ENCODE peak calls at places on chromosomes 6 and 20, in five cellular contexts. S, T, H, X and Y are unnamed samples.

GRCh38 chr6:83708970-83709747 is at the start of gene SNAP91:
- DNase-seq in S (no peak), X (no peak), H (peak; percentile 27), T (peak; percentile 29), Y (no peak)

GRCh38 chr6:7165002-7165735 is 57.4 kb downstream of the RREB1 start:
- DNase-seq in H (no peak), S (peak; percentile 61), T (no peak), X (no peak), Y (no peak)

GRCh38 chr20:62808211-62808865 is 3.7 kb downstream of the OGFR start:
- DNase-seq in X (peak; percentile 71), S (peak; percentile 61), H (peak; percentile 72), T (peak; percentile 77), Y (peak; percentile 68)

GRCh38 chr20:4457566-4458543 is 263.9 kb upstream of the PRND start:
- DNase-seq in T (no peak), S (no peak), X (no peak), H (no peak), Y (peak; percentile 84)

GRCh38 chr6:160032538-160032937 is 63.7 kb downstream of the IGF2R start:
- DNase-seq in X (no peak), S (no peak), H (no peak), T (no peak), Y (no peak)

GRCh38 chr20:11728937-11729336 is 188.8 kb upstream of the BTBD3 start:
- DNase-seq in X (no peak), H (no peak), S (no peak), T (no peak), Y (no peak)

GRCh38 chr20:8361008-8361652 is 229.1 kb downstream of the PLCB1 start:
- DNase-seq in S (peak; percentile 24), H (peak; percentile 30), T (no peak), X (no peak), Y (no peak)

GRCh38 chr6:21325201-21325856 is 268.2 kb upstream of the SOX4 start:
- DNase-seq in X (no peak), T (no peak), S (no peak), H (no peak), Y (no peak)

GRCh38 chr6:154683756-154684523 is 49.3 kb upstream of the SCAF8 start:
- DNase-seq in X (no peak), S (peak; percentile 34), T (no peak), H (no peak), Y (no peak)

GRCh38 chr20:3382836-3383235 is 24.6 kb downstream of the DNAAF9 start:
- DNase-seq in X (no peak), T (no peak), H (no peak), S (no peak), Y (no peak)
- H3K4me3 ChIP-seq in X (no peak overlapping the region), T (no peak overlapping the region), H (no peak overlapping the region), S (no peak overlapping the region), Y (no peak overlapping the region)

GRCh38 chr6:36925809-36926208 is 28.7 kb upstream of the PI16 start:
- DNase-seq in X (no peak), H (no peak), S (no peak), T (no peak), Y (no peak)

GRCh38 chr6:36926711-36927110 is 27.8 kb upstream of the PI16 start:
- DNase-seq in S (no peak), H (no peak), X (no peak), T (no peak), Y (no peak)

GRCh38 chr6:36927114-36927513 is 27.4 kb upstream of the PI16 start:
- DNase-seq in T (no peak), S (no peak), H (no peak), X (no peak), Y (no peak)

GRCh38 chr6:36924131-36924530 is 30.4 kb upstream of the PI16 start:
- DNase-seq in X (no peak), S (no peak), T (no peak), H (no peak), Y (no peak)

GRCh38 chr6:36924778-36925396 is 29.7 kb upstream of the PI16 start:
- DNase-seq in H (no peak), T (no peak), S (no peak), X (no peak), Y (no peak)
- H3K4me3 ChIP-seq in H (no peak overlapping the region), T (no peak overlapping the region), S (no peak overlapping the region), X (no peak overlapping the region), Y (no peak overlapping the region)

DNA sequence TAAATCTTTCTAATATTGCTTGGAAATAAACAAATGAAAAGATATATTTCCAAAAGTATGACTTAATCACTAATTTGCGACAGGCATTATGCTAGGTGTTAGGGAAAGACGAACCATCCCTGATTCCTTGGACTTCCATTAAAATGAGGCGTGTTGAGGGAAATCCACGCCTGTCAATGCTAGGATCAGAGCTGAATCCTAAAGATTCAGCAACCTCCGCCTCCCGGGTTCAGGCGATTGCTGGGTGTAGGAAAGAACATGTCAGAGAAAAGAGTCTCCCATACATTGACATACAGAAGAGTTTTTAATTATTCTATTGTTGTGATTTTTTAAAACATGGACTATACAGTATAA is 16.8 kb upstream of the PRSS16 start:
- DNase-seq in X (no peak), H (no peak), S (no peak), T (no peak), Y (peak; percentile 41)
- H3K4me3 ChIP-seq in X (no peak overlapping the region), H (no peak overlapping the region), S (no peak overlapping the region), T (no peak overlapping the region), Y (peak overlapping the region; percentile 53)

GRCh38 chr6:27472182-27472616 is 706 bp downstream of the ZNF184 start:
- DNase-seq in X (peak; percentile 67), T (peak; percentile 69), S (peak; percentile 83), H (peak; percentile 58), Y (no peak)

GRCh38 chr6:27472617-27473400 is at the start of gene ZNF184:
- DNase-seq in X (peak; percentile 80), T (peak; percentile 95), S (peak; percentile 98), H (peak; percentile 97), Y (peak; percentile 98)

GRCh38 chr6:27470023-27470422 is 2.9 kb downstream of the ZNF184 start:
- DNase-seq in H (no peak), X (no peak), T (no peak), S (no peak), Y (no peak)

GRCh38 chr6:27471365-27472115 is 1.4 kb downstream of the ZNF184 start:
- DNase-seq in H (no peak), S (no peak), T (no peak), X (no peak), Y (no peak)

GRCh38 chr6:27468334-27468733 is 4.6 kb downstream of the ZNF184 start:
- DNase-seq in T (no peak), S (peak; percentile 66), X (no peak), H (no peak), Y (no peak)
- H3K4me3 ChIP-seq in T (no peak overlapping the region), S (no peak overlapping the region), X (no peak overlapping the region), H (no peak overlapping the region), Y (peak overlapping the region; percentile 5)

DNA sequence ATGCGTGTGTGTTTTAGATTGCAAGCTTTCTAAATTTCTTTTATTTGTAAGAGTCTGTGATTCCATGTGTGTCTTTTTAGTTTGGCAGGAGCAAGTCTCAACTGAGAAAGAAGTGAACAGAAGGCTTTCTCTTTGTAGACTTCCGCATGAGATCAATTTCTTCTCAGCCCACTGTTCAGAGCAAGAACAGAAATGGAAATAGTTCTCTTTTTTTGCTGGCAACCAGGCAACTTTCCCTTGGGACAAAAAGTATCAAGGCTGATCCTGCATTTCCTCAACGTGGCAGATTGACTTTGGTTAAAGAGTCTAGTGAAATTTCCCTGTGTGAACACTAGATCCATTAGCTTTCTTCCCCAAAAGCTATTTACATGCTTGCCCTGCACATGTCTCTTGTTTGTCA is 46.8 kb upstream of the JAG1 start:
- DNase-seq in X (no peak), H (no peak), T (no peak), S (no peak), Y (no peak)
- H3K4me3 ChIP-seq in X (no peak overlapping the region), H (no peak overlapping the region), T (no peak overlapping the region), S (no peak overlapping the region), Y (no peak overlapping the region)

DNA sequence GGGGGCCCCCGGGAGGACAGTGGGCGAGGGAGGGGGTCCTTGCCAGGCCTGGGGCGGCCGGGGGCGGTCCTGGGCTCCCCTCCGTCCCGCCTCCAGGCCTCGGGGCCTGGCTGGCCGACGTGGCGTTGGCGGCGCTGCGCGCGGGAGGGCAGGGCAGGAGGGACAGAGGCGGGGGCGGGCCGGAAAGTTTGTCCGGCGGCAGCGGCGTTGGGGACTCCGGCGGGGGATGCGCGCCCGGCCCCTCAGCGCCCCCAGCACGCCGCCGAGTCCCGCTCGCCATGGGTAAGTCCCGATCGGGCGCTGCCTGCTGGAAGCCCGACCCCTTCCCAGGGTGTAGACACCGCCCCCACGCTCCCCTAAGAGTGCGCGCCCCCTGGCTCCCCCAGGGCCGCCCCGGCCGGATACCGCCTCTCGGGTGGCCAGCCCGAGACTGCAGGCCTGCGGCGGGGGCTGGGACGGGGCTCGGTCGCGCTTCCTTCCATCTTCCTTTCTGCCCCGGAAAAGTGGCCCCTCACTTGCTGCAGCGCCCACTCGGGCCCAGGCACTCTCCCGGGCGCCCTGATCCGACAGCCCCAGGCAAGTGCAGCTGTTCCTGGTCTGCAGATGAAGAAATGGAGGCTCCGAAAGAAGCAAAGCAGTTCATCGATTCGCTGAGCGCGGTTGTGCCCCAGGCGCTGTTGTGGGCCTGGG is at the start of gene SLC2A10:
- DNase-seq in T (peak; percentile 60), S (peak; percentile 58), X (no peak), H (peak; percentile 70), Y (peak; percentile 66)
- H3K4me3 ChIP-seq in T (peak within 1 kb of the TSS; percentile 45), S (peak within 1 kb of the TSS; percentile 68), X (no peak within 1 kb of the TSS), H (peak within 1 kb of the TSS; percentile 24), Y (peak within 1 kb of the TSS; percentile 77)